ENCODE peak calls at places on chromosomes 7 and 10, in seven cellular contexts. O, J, W, A, F, G and E are unnamed samples.

GRCh38 chr10:55820478-55820877 is 540.6 kb downstream of the ZWINT start:
- DNase-seq in J (no peak), W (no peak), G (no peak), A (no peak), O (no peak), F (no peak), E (no peak)

GRCh38 chr10:79224263-79224949 is 122.9 kb upstream of the PPIF start:
- DNase-seq in G (no peak), F (no peak), A (no peak), O (no peak), W (no peak), J (no peak), E (no peak)

GRCh38 chr10:80530251-80530650 is 7.5 kb upstream of the SH2D4B start:
- DNase-seq in G (no peak), A (no peak), F (no peak), O (no peak), J (peak; percentile 77), W (no peak), E (peak; percentile 25)

GRCh38 chr7:16695621-16696237 is 49.7 kb downstream of the BZW2 start:
- DNase-seq in A (no peak), J (peak; percentile 71), O (peak; percentile 62), W (no peak), G (no peak), F (peak; percentile 39), E (no peak)

GRCh38 chr7:80960228-80960627 is 41.4 kb upstream of the SEMA3C start:
- DNase-seq in W (no peak), A (no peak), J (no peak), O (no peak), G (no peak), F (no peak), E (no peak)

GRCh38 chr7:43943702-43944187 is 17.5 kb downstream of the UBE2D4 start:
- DNase-seq in A (no peak), F (no peak), W (no peak), G (no peak), O (no peak), J (no peak), E (no peak)

GRCh38 chr10:34156781-34157425 is 658.2 kb downstream of the PARD3 start:
- DNase-seq in O (no peak), W (no peak), F (no peak), J (no peak), G (no peak), A (peak; percentile 31), E (no peak)

GRCh38 chr10:123904834-123905409 is 13.3 kb upstream of the CPXM2 start:
- DNase-seq in A (no peak), F (no peak), J (no peak), W (peak; percentile 49), O (no peak), G (no peak), E (no peak)

GRCh38 chr10:84204122-84204521 is 9.8 kb downstream of the CDHR1 start:
- DNase-seq in G (no peak), O (no peak), A (no peak), W (peak; percentile 67), J (no peak), F (no peak), E (no peak)

GRCh38 chr7:78924581-78924980 is 528.9 kb downstream of the MAGI2 start:
- DNase-seq in G (no peak), A (no peak), W (no peak), F (peak; percentile 38), J (peak; percentile 1), O (no peak), E (no peak)

GRCh38 chr7:26348234-26348851 is 56.7 kb downstream of the SNX10 start:
- DNase-seq in J (peak; percentile 37), G (no peak), W (no peak), F (no peak), A (no peak), O (no peak), E (no peak)

GRCh38 chr10:85642421-85643170 is 724.0 kb downstream of the GRID1 start:
- DNase-seq in G (no peak), W (no peak), O (no peak), A (no peak), F (no peak), J (peak; percentile 23), E (peak; percentile 76)

GRCh38 chr10:91887075-91887899 is 22.0 kb downstream of the FGFBP3 start:
- DNase-seq in G (no peak), J (peak; percentile 16), F (no peak), O (peak; percentile 62), W (peak; percentile 98), A (no peak), E (no peak)

GRCh38 chr10:89274928-89275327 is 23.4 kb upstream of the LIPA start:
- DNase-seq in F (no peak), J (no peak), O (no peak), W (no peak), G (no peak), A (no peak), E (no peak)

GRCh38 chr7:141220263-141220662 is 146.4 kb downstream of the TMEM178B start:
- DNase-seq in O (peak; percentile 66), F (peak; percentile 81), G (no peak), A (no peak), J (peak; percentile 6), W (no peak), E (no peak)

GRCh38 chr7:101926265-101926664 is 108.8 kb downstream of the CUX1 start:
- DNase-seq in W (no peak), G (no peak), J (no peak), A (no peak), O (no peak), F (no peak), E (no peak)

GRCh38 chr7:94391716-94392390 is 2.8 kb upstream of the COL1A2 start:
- DNase-seq in W (peak; percentile 34), F (no peak), A (no peak), G (peak; percentile 55), O (no peak), J (no peak), E (no peak)

GRCh38 chr7:133300097-133300496 is 47.2 kb downstream of the EXOC4 start:
- DNase-seq in A (no peak), J (no peak), G (no peak), O (no peak), F (no peak), W (no peak), E (no peak)

GRCh38 chr10:52485486-52485885 is 171.4 kb downstream of the DKK1 start:
- DNase-seq in W (no peak), O (no peak), J (no peak), G (no peak), A (no peak), F (no peak), E (no peak)

GRCh38 chr10:123556049-123556448 is 110.1 kb upstream of the GPR26 start:
- DNase-seq in A (no peak), J (no peak), G (no peak), F (no peak), W (no peak), O (no peak), E (no peak)

GRCh38 chr10:52314007-52314821 is at the start of gene DKK1:
- DNase-seq in O (peak; percentile 68), G (peak; percentile 63), J (peak; percentile 95), W (peak; percentile 87), F (no peak), A (no peak), E (peak; percentile 93)

GRCh38 chr7:101728128-101728527 is 89.3 kb upstream of the CUX1 start:
- DNase-seq in A (no peak), F (peak; percentile 66), W (no peak), O (no peak), J (no peak), G (no peak), E (no peak)

GRCh38 chr7:84258628-84259027 is 64.0 kb upstream of the SEMA3A start:
- DNase-seq in O (no peak), J (no peak), G (no peak), A (no peak), F (no peak), W (no peak), E (no peak)